ENCODE peak calls at places on chromosomes 3 and 15, in seven cellular contexts. F is GM23338, N is PC-3, W is IMR-90, A is aorta, E is upper lobe of right lung, U is heart right ventricle. G is an unnamed sample.

GRCh38 chr3:35793668-35794067 is 154.3 kb downstream of the ARPP21 start:
- DNase-seq in W (no peak), N (no peak), U (no peak), A (no peak), F (no peak), E (no peak), G (no peak)

GRCh38 chr3:119098620-119099222 is 47.2 kb upstream of the TEX55 start:
- DNase-seq in U (no peak), W (peak; percentile 40), E (no peak), A (no peak), N (peak; percentile 81), F (peak; percentile 60), G (no peak)

GRCh38 chr3:139107424-139108252 is 62.9 kb upstream of the PRR23C start:
- DNase-seq in N (no peak), E (peak; percentile 60), F (no peak), A (no peak), W (no peak), U (no peak), G (peak; percentile 47)

GRCh38 chr3:66504761-66505641 is 4.2 kb upstream of the LRIG1 start:
- DNase-seq in A (no peak), W (no peak), U (no peak), N (no peak), F (no peak), E (no peak), G (no peak)

GRCh38 chr3:4419920-4420319 is 47.1 kb downstream of the SUMF1 start:
- DNase-seq in N (no peak), E (no peak), F (peak; percentile 17), A (no peak), U (no peak), W (no peak), G (no peak)

GRCh38 chr15:67100808-67101581 is 35.6 kb downstream of the SMAD3 start:
- DNase-seq in W (no peak), N (no peak), A (peak; percentile 19), E (no peak), U (no peak), F (no peak), G (no peak)

GRCh38 chr15:50145451-50145872 is 26.4 kb upstream of the ATP8B4 start:
- DNase-seq in A (no peak), U (no peak), F (peak; percentile 85), E (no peak), W (peak; percentile 88), N (peak; percentile 90), G (no peak)

GRCh38 chr3:53944019-53944418 is 52.4 kb upstream of the SELENOK start:
- DNase-seq in N (no peak), F (no peak), W (no peak), U (no peak), A (no peak), E (no peak), G (no peak)

GRCh38 chr3:60034047-60034446 is 984.2 kb upstream of the CFAP20DC start:
- DNase-seq in E (no peak), F (no peak), A (no peak), N (no peak), U (no peak), W (no peak), G (no peak)

GRCh38 chr3:126267169-126267975 is 87.0 kb upstream of the ALDH1L1 start:
- DNase-seq in A (peak; percentile 94), W (peak; percentile 91), F (peak; percentile 96), U (peak; percentile 77), E (peak; percentile 93), N (peak; percentile 56), G (peak; percentile 94)

GRCh38 chr3:126998320-126998719 is 15.4 kb downstream of the PLXNA1 start:
- DNase-seq in F (no peak), A (no peak), E (no peak), N (no peak), U (no peak), W (no peak), G (no peak)

GRCh38 chr3:105798381-105798934 is 70.4 kb downstream of the CBLB start:
- DNase-seq in U (no peak), W (no peak), A (no peak), E (no peak), F (no peak), N (no peak), G (no peak)

GRCh38 chr15:36880226-36880912 is 220.0 kb downstream of the MEIS2 start:
- DNase-seq in A (peak; percentile 73), U (no peak), F (peak; percentile 84), N (no peak), E (no peak), W (no peak), G (peak; percentile 78)

GRCh38 chr15:40688932-40689799 is 5.8 kb upstream of the RAD51 start:
- DNase-seq in U (no peak), E (no peak), N (no peak), A (no peak), W (no peak), F (no peak), G (no peak)

GRCh38 chr3:119340436-119340835 is 46.3 kb downstream of the ARHGAP31 start:
- DNase-seq in F (no peak), U (peak; percentile 27), W (no peak), N (no peak), E (no peak), A (no peak), G (no peak)

GRCh38 chr3:150367771-150368170 is 40.3 kb upstream of the TSC22D2 start:
- DNase-seq in N (no peak), U (no peak), E (no peak), F (no peak), A (no peak), W (no peak), G (no peak)

GRCh38 chr15:41892621-41893421 is 1.0 kb downstream of the SPTBN5 start:
- DNase-seq in E (peak; percentile 87), A (no peak), N (no peak), W (no peak), U (peak; percentile 80), F (no peak), G (peak; percentile 62)

DNA sequence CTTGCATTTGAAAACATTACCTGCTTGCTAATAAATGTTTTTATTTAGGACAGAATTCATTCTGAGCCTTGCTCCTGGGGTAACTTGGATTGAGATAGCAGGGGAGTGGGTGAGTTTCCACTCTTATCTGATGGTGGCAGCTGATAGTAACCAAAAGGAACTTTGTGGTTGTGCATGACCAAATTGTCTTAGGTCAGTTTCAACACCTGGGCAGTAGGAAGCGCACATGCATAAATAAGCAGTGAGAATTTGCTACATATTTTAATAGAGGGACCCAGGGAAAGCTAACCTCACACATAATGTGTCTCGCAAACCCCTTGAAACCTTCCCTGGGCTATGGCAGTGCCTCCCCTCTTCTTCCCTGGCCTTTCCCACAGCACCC is 65.4 kb upstream of the XCR1 start:
- DNase-seq in W (no peak), N (no peak), F (no peak), E (no peak), A (no peak), U (no peak), G (no peak)
- H3K27ac ChIP-seq in W (no peak overlapping the region), N (no peak overlapping the region), F (no peak overlapping the region), E (no peak overlapping the region), A (no peak overlapping the region), U (no peak overlapping the region), G (no peak overlapping the region)

GRCh38 chr3:108103040-108103751 is 12.4 kb upstream of the CD47 start:
- DNase-seq in W (no peak), U (no peak), N (no peak), A (no peak), F (peak; percentile 20), E (no peak), G (no peak)
- H3K27ac ChIP-seq in W (no peak overlapping the region), U (no peak overlapping the region), N (no peak overlapping the region), A (no peak overlapping the region), F (no peak overlapping the region), E (no peak overlapping the region), G (no peak overlapping the region)

DNA sequence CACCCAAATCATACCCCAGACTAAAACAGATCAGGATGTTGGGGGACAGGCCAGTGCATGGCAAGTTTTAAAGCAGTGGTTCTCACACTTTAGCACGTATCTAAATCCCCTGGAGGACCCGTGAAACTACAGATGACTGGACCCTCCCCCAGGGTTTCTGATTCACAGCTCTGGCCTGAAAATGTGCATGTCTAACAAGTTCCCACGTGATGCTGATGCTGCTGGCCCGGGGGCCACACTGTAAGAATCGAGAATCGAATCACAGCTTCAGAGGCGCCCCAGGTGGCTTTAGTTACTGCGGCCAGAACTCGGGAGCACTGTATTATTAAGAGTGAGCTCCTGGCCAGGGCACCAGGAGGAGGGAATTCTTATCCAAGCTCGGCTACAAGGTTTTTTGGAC is 11.6 kb downstream of the ADAMTS17 start:
- DNase-seq in E (no peak), F (no peak), W (no peak), N (no peak), U (no peak), A (no peak), G (no peak)
- H3K27ac ChIP-seq in E (no peak overlapping the region), F (no peak overlapping the region), W (no peak overlapping the region), N (no peak overlapping the region), U (no peak overlapping the region), A (no peak overlapping the region), G (no peak overlapping the region)

GRCh38 chr15:57667171-57667924 is 39.2 kb upstream of the POLR2M start:
- DNase-seq in N (peak; percentile 65), W (peak; percentile 71), E (no peak), A (no peak), U (no peak), F (peak; percentile 38), G (no peak)
- H3K27ac ChIP-seq in N (no peak overlapping the region), W (no peak overlapping the region), E (no peak overlapping the region), A (no peak overlapping the region), U (peak overlapping the region; percentile 15), F (no peak overlapping the region), G (no peak overlapping the region)

GRCh38 chr15:56917652-56918045 is 795 bp upstream of the TCF12 start:
- DNase-seq in E (no peak), U (no peak), F (no peak), A (no peak), N (no peak), W (no peak), G (no peak)

GRCh38 chr15:56918046-56918906 is at the start of gene TCF12:
- DNase-seq in U (peak; percentile 96), N (peak; percentile 83), W (peak; percentile 95), A (peak; percentile 99), E (peak; percentile 98), F (peak; percentile 98), G (peak; percentile 98)

GRCh38 chr15:56918907-56919707 is 663 bp downstream of the TCF12 start:
- DNase-seq in N (peak; percentile 57), F (peak; percentile 77), W (peak; percentile 73), A (peak; percentile 88), E (peak; percentile 81), U (peak; percentile 53), G (peak; percentile 85)

GRCh38 chr15:56916825-56917477 is 1.5 kb upstream of the TCF12 start:
- DNase-seq in F (no peak), E (no peak), N (no peak), A (no peak), W (no peak), U (no peak), G (no peak)

GRCh38 chr15:56919708-56920637 is 1.5 kb downstream of the TCF12 start:
- DNase-seq in U (peak; percentile 23), A (no peak), N (peak; percentile 23), E (peak; percentile 70), F (peak; percentile 72), W (peak; percentile 35), G (peak; percentile 77)
- H3K27ac ChIP-seq in U (peak overlapping the region; percentile 95), A (peak overlapping the region; percentile 8), N (peak overlapping the region; percentile 26), E (peak overlapping the region; percentile 93), F (peak overlapping the region; percentile 96), W (peak overlapping the region; percentile 98), G (peak overlapping the region; percentile 94)

GRCh38 chr3:16468114-16469098 is 45.1 kb downstream of the RFTN1 start:
- DNase-seq in F (no peak), N (no peak), A (no peak), U (no peak), E (no peak), W (no peak), G (no peak)
- H3K27ac ChIP-seq in F (no peak overlapping the region), N (no peak overlapping the region), A (peak overlapping the region; percentile 52), U (peak overlapping the region; percentile 64), E (peak overlapping the region; percentile 6), W (no peak overlapping the region), G (no peak overlapping the region)

G was measured in kidney.